ENCODE peak calls at places on chromosomes 3 and 15, in ten cellular contexts. C is HTR-8/SVneo; B is fibroblast of mammary gland; H is hypothalamus; I is mesothelial cell of epicardium; K is NCI-H82; P is spleen; G is central memory CD4-positive, alpha-beta T cell; D is EH; E is nephron progenitor cell. X is an unnamed sample.

GRCh38 chr15:80567721-80568157 is 127.4 kb upstream of the ABHD17C start:
- DNase-seq in K (peak; percentile 71), G (no peak), D (peak; percentile 92), B (peak; percentile 86), H (no peak), P (no peak), C (peak; percentile 67), E (peak; percentile 53), I (peak; percentile 65), X (peak; percentile 28)

GRCh38 chr3:105385179-105385578 is 18.5 kb downstream of the ALCAM start:
- DNase-seq in I (no peak), H (no peak), D (peak; percentile 27), G (no peak), P (no peak), K (no peak), B (no peak), C (no peak), E (no peak), X (no peak)

GRCh38 chr15:73683257-73683623 is 943 bp upstream of the CD276 start:
- DNase-seq in P (no peak), D (no peak), K (no peak), H (no peak), B (no peak), C (no peak), G (no peak), E (no peak), I (no peak), X (no peak)

GRCh38 chr3:10557250-10557649 is 51.9 kb upstream of the ATP2B2 start:
- DNase-seq in P (no peak), K (no peak), E (no peak), D (no peak), B (no peak), G (no peak), H (no peak), C (no peak), I (no peak), X (no peak)

GRCh38 chr3:48521635-48522034 is 17.7 kb upstream of the SHISA5 start:
- DNase-seq in C (no peak), D (no peak), H (no peak), P (no peak), K (no peak), G (no peak), B (no peak), E (no peak), I (no peak), X (no peak)

GRCh38 chr15:96087180-96087886 is 243.2 kb upstream of the NR2F2 start:
- DNase-seq in H (no peak), C (no peak), E (peak; percentile 5), I (no peak), B (no peak), G (no peak), K (peak; percentile 98), D (no peak), P (no peak), X (no peak)

GRCh38 chr15:83565553-83566159 is 88.3 kb upstream of the ADAMTSL3 start:
- DNase-seq in D (peak; percentile 9), C (peak; percentile 24), K (peak; percentile 83), E (peak; percentile 23), G (no peak), P (no peak), B (peak; percentile 41), H (no peak), I (no peak), X (no peak)

GRCh38 chr3:172885704-172886103 is 135.2 kb downstream of the ECT2 start:
- DNase-seq in P (no peak), D (no peak), K (no peak), G (no peak), C (no peak), E (no peak), H (no peak), I (no peak), B (no peak), X (no peak)

GRCh38 chr15:63442080-63442479 is 60.4 kb upstream of the CA12 start:
- DNase-seq in K (no peak), P (no peak), D (no peak), I (no peak), E (no peak), G (no peak), H (no peak), C (no peak), B (no peak), X (peak; percentile 47)

GRCh38 chr15:97944724-97945123 is 15.8 kb upstream of the ARRDC4 start:
- DNase-seq in H (no peak), P (no peak), I (no peak), G (no peak), B (no peak), K (peak; percentile 4), E (no peak), D (no peak), C (no peak), X (no peak)

GRCh38 chr3:35965908-35966307 is 326.6 kb downstream of the ARPP21 start:
- DNase-seq in C (no peak), K (peak; percentile 63), D (peak; percentile 53), E (no peak), B (peak; percentile 55), I (no peak), H (no peak), G (no peak), P (no peak), X (no peak)

GRCh38 chr3:7707192-7707591 is 794.4 kb upstream of the LMCD1 start:
- DNase-seq in I (no peak), C (no peak), B (peak; percentile 45), E (peak; percentile 4), H (no peak), D (no peak), P (no peak), G (no peak), K (no peak), X (no peak)